ENCODE peak calls at places on chromosomes 4 and X, in seven cellular contexts. Z is body of pancreas; T is suprapubic skin; W is A673; B is mucosa of descending colon; R is CD8-positive, alpha-beta T cell; D is endothelial cell. L is an unnamed sample.

GRCh38 chr4:150211016-150211415 is 132.8 kb downstream of the DCLK2 start:
- DNase-seq in D (no peak), B (no peak), T (no peak), R (no peak), W (peak; percentile 38), Z (peak; percentile 89), L (peak; percentile 36)

GRCh38 chr4:110041742-110042141 is 129.1 kb downstream of the EGF start:
- DNase-seq in R (no peak), W (no peak), T (no peak), D (no peak), B (no peak), Z (no peak), L (no peak)

GRCh38 chrX:23381688-23382087 is 47.0 kb downstream of the PTCHD1 start:
- DNase-seq in T (no peak), B (no peak), W (no peak), Z (no peak), D (no peak), R (no peak), L (no peak)

GRCh38 chrX:1600406-1601050 is 9.1 kb downstream of the AKAP17A start:
- DNase-seq in D (no peak), W (no peak), R (no peak), B (no peak), T (no peak), Z (no peak), L (no peak)

GRCh38 chr4:44535981-44536380 is 87.4 kb upstream of the KCTD8 start:
- DNase-seq in W (no peak), T (no peak), D (no peak), B (no peak), R (no peak), Z (no peak), L (no peak)

GRCh38 chr4:72031868-72032619 is at the start of gene NPFFR2:
- DNase-seq in T (no peak), R (no peak), B (no peak), Z (peak; percentile 2), D (peak; percentile 71), W (no peak), L (peak; percentile 28)

GRCh38 chr4:25234390-25235367 is 846 bp downstream of the PI4K2B start:
- DNase-seq in R (peak; percentile 31), B (peak; percentile 72), W (peak; percentile 77), Z (peak; percentile 71), D (peak; percentile 54), T (peak; percentile 70), L (peak; percentile 80)

GRCh38 chr4:94400191-94400590 is 51.6 kb upstream of the PDLIM5 start:
- DNase-seq in Z (no peak), D (no peak), T (no peak), R (no peak), W (no peak), B (no peak), L (no peak)

GRCh38 chr4:3654036-3654807 is 112.0 kb upstream of the ADRA2C start:
- DNase-seq in T (no peak), B (no peak), D (no peak), R (no peak), W (no peak), Z (no peak), L (no peak)

GRCh38 chrX:53272808-53273337 is 8.5 kb downstream of the IQSEC2 start:
- DNase-seq in T (no peak), W (no peak), B (no peak), D (no peak), Z (no peak), R (no peak), L (no peak)

GRCh38 chr4:70701271-70701670 is 12.9 kb downstream of the UTP3 start:
- DNase-seq in T (no peak), R (no peak), B (no peak), W (no peak), D (no peak), Z (no peak), L (no peak)

GRCh38 chrX:103211012-103211715 is 3.7 kb upstream of the BEX4 start:
- DNase-seq in W (peak; percentile 68), B (no peak), R (peak; percentile 34), D (peak; percentile 45), Z (peak; percentile 50), T (no peak), L (peak; percentile 40)

GRCh38 chr4:41763741-41764140 is 15.2 kb upstream of the PHOX2B start:
- DNase-seq in D (no peak), T (no peak), W (no peak), B (no peak), Z (no peak), R (no peak), L (no peak)

GRCh38 chrX:129690435-129690834 is 35.7 kb upstream of the APLN start:
- DNase-seq in D (no peak), T (no peak), B (no peak), R (no peak), W (no peak), Z (no peak), L (peak; percentile 71)

DNA sequence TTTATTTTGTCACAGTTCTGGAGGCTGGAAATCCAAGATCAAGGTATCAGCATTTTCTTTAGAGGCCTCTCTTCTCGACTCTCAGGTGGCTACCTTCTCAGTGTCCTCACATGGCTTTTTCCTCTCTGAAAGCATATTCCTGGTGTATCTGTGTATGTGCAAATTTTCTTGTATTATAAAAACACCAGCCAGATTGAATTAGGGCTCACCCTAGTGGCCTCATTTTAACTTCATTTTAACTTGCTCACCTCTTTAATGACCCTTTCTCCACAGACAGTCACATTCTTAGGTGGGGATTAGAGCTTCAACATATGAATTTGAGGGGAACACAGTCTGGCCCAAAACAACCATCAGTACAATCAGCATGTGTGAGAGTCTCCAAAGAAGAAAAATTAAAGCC is 542.4 kb upstream of the FAM241A start:
- DNase-seq in D (no peak), W (peak; percentile 10), T (no peak), B (no peak), Z (no peak), R (no peak), L (peak; percentile 47)
- TF ChIP-seq CTCF in D (no peak), W (peak; percentile 45), T (no peak), B (no peak), Z (no peak), R (no peak), L (peak; percentile 58)

DNA sequence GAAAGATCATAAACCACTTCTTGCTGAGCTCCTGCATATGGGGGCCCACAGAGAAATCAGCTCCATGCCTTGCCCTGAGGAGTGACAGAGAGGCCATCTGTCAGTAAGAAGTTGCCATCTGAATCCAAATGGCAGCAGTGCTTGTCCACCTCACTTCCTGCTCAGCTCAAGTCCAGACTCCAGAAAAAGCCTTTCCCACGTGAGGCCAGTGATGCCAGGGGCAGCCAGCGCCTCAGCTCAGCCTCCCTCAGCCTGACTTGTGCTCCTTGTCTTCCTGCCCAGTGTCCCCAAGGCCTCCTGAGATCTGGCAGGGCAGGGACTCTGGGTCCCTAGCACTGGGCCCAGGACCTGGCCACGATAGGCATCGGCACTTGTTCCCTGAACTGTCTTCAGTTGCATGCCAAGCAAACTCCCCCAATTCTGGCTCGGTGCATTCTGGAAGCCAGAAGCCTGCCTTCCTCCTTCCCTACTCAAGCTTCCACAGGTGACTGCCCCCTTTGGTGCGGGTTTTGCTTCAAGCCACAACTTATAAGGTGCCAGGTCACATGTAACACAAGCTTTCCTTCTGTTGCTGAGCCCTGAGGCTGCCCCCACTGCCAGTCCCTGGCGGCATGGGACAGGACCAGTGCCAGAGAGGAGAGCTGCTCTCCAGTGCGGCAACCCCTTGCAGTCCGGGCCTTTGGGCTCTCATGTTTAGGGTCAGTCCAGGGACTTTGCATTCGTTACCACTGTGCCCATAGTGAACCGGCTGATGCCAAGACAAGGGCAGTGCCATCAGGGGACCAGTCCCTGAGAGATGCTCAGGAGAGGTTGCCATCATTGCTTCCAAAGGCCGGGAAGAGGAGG is 2.2 kb downstream of the ZNF185 start:
- DNase-seq in T (no peak), B (no peak), Z (no peak), R (no peak), D (no peak), W (no peak), L (no peak)
- TF ChIP-seq CTCF in T (no peak), B (no peak), Z (no peak), R (no peak), D (no peak), W (no peak), L (no peak)

GRCh38 chr4:98656443-98656842 is 2.0 kb downstream of the TSPAN5 start:
- DNase-seq in D (no peak), T (no peak), B (no peak), R (no peak), Z (no peak), W (no peak), L (no peak)

GRCh38 chr4:98659741-98660507 is 1.5 kb upstream of the TSPAN5 start:
- DNase-seq in D (no peak), Z (no peak), B (no peak), W (peak; percentile 40), R (no peak), T (no peak), L (peak; percentile 46)

GRCh38 chr4:98659106-98659592 is 738 bp upstream of the TSPAN5 start:
- DNase-seq in B (peak; percentile 37), W (peak; percentile 33), R (no peak), Z (no peak), T (no peak), D (peak; percentile 18), L (peak; percentile 43)

GRCh38 chr4:98657531-98658286 is 702 bp downstream of the TSPAN5 start:
- DNase-seq in R (peak; percentile 25), D (peak; percentile 39), T (no peak), W (peak; percentile 52), Z (no peak), B (peak; percentile 47), L (peak; percentile 65)

GRCh38 chr4:98658287-98659105 is at the start of gene TSPAN5:
- DNase-seq in Z (peak; percentile 73), R (peak; percentile 82), B (peak; percentile 90), W (peak; percentile 88), T (peak; percentile 75), D (peak; percentile 85), L (peak; percentile 82)
- TF ChIP-seq CTCF in Z (no peak), R (no peak), B (no peak), W (no peak), T (no peak), D (no peak), L (no peak)

GRCh38 chrX:133698298-133698697 is 283.0 kb upstream of the GPC4 start:
- DNase-seq in Z (no peak), W (peak; percentile 39), D (no peak), R (no peak), B (no peak), T (no peak), L (peak; percentile 3)
- TF ChIP-seq CTCF in Z (no peak), W (peak; percentile 42), D (no peak), R (no peak), B (no peak), T (no peak), L (no peak)

DNA sequence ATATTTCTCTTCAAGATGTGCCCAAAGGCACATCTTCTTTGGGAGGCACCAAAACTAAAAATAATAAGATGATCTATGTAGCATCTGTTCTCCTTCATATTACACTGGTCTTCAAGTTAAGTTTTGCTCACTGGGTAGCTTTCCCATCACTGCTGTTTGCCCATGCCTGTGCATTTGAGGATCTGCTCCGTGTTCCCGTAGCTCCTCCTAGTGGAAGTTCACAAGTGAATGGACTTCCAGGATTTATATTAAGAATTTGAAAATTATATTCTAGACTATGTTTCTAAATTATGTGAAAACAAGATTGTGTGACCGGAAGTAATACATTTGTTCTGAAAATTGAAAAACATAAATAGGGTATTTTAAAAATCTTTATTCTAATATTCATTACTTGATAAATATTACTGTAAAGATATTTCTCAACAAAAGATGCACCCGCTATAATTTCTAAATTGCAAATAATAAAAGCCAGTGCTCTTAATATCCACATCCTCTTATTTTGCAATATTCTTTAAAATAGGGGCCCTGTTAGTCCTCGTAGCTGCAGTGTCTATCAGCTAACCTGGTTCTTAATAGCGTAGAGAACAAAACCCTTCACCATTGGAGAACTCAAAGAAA is 147.7 kb downstream of the RBM46 start:
- DNase-seq in B (no peak), R (no peak), T (no peak), D (peak; percentile 33), Z (peak; percentile 8), W (peak; percentile 27), L (peak; percentile 56)
- TF ChIP-seq CTCF in B (no peak), R (no peak), T (no peak), D (peak; percentile 36), Z (peak; percentile 29), W (peak; percentile 54), L (peak; percentile 67)

GRCh38 chrX:300334-300733 is 18.3 kb downstream of the GTPBP6 start:
- DNase-seq in B (no peak), R (no peak), T (no peak), D (no peak), Z (no peak), W (no peak), L (no peak)
- TF ChIP-seq CTCF in B (no peak), R (no peak), T (no peak), D (no peak), Z (no peak), W (no peak), L (no peak)